ENCODE peak calls at places on chromosomes 6 and 20, in five cellular contexts. O is fibroblast of lung, P is IMR-90, W is neural progenitor cell, X is H9. E is an unnamed sample.

GRCh38 chr6:151452750-151453427 is 963 bp upstream of the RMND1 start:
- DNase-seq in P (no peak), X (no peak), O (peak), W (peak), E (peak)

GRCh38 chr6:24228681-24229255 is 102.8 kb downstream of the NRSN1 start:
- DNase-seq in P (peak), X (no peak), W (no peak), O (peak), E (peak)

GRCh38 chr6:152727507-152727906 is 23.1 kb upstream of the VIP start:
- DNase-seq in X (peak), O (no peak), P (no peak), W (peak), E (no peak)

GRCh38 chr20:6269163-6269873 is 146.5 kb upstream of the FERMT1 start:
- DNase-seq in W (no peak), O (no peak), X (peak), P (no peak), E (no peak)

GRCh38 chr20:63477061-63477616 is 4.7 kb upstream of the KCNQ2 start:
- DNase-seq in W (no peak), X (no peak), O (no peak), P (no peak), E (no peak)

GRCh38 chr20:57330998-57331397 is 1.4 kb downstream of the SPO11 start:
- DNase-seq in P (no peak), W (no peak), X (no peak), O (peak), E (no peak)

GRCh38 chr6:89302936-89303335 is 12.2 kb downstream of the GABRR2 start:
- DNase-seq in P (no peak), X (no peak), W (no peak), O (no peak), E (no peak)

GRCh38 chr20:63753381-63753780 is 13.8 kb downstream of the SLC2A4RG start:
- DNase-seq in O (no peak), P (no peak), W (no peak), X (peak), E (no peak)

GRCh38 chr20:62354031-62354808 is 12.9 kb downstream of the LAMA5 start:
- DNase-seq in P (no peak), X (no peak), W (no peak), O (no peak), E (no peak)

GRCh38 chr20:25439328-25439727 is 31.9 kb downstream of the GINS1 start:
- DNase-seq in X (no peak), O (no peak), P (no peak), W (no peak), E (no peak)

GRCh38 chr20:45404438-45404837 is 3.7 kb upstream of the DBNDD2 start:
- DNase-seq in X (no peak), P (no peak), O (no peak), W (no peak), E (no peak)

GRCh38 chr6:107629545-107630147 is 139.7 kb downstream of the SOBP start:
- DNase-seq in O (no peak), P (peak), W (no peak), X (no peak), E (no peak)

GRCh38 chr6:20377623-20378265 is 23.9 kb upstream of the E2F3 start:
- DNase-seq in P (peak), X (no peak), W (no peak), O (peak), E (no peak)

GRCh38 chr20:60512436-60512835 is 554.2 kb downstream of the CDH26 start:
- DNase-seq in W (no peak), P (peak), X (peak), O (peak), E (peak)

GRCh38 chr6:1865585-1865984 is 255.9 kb downstream of the FOXC1 start:
- DNase-seq in W (no peak), O (no peak), X (no peak), P (no peak), E (no peak)

GRCh38 chr6:102571236-102571908 is 1177.9 kb downstream of the GRIK2 start:
- DNase-seq in X (no peak), O (no peak), W (no peak), P (no peak), E (no peak)

GRCh38 chr6:148316308-148316707 is 26.3 kb upstream of the SASH1 start:
- DNase-seq in W (no peak), X (no peak), P (no peak), O (no peak), E (no peak)

GRCh38 chr20:54345301-54345724 is 130.1 kb upstream of the DOK5 start:
- DNase-seq in P (peak), W (no peak), O (peak), X (no peak), E (peak)
- H2AFZ ChIP-seq in P (no peak), W (no peak), O (no peak), X (no peak), E (no peak)

GRCh38 chr6:167308207-167308606 is 16.7 kb upstream of the TTLL2 start:
- DNase-seq in O (no peak), P (no peak), X (no peak), W (no peak), E (no peak)
- H3K27ac ChIP-seq in O (no peak), P (no peak), X (no peak), W (no peak), E (no peak)

DNA sequence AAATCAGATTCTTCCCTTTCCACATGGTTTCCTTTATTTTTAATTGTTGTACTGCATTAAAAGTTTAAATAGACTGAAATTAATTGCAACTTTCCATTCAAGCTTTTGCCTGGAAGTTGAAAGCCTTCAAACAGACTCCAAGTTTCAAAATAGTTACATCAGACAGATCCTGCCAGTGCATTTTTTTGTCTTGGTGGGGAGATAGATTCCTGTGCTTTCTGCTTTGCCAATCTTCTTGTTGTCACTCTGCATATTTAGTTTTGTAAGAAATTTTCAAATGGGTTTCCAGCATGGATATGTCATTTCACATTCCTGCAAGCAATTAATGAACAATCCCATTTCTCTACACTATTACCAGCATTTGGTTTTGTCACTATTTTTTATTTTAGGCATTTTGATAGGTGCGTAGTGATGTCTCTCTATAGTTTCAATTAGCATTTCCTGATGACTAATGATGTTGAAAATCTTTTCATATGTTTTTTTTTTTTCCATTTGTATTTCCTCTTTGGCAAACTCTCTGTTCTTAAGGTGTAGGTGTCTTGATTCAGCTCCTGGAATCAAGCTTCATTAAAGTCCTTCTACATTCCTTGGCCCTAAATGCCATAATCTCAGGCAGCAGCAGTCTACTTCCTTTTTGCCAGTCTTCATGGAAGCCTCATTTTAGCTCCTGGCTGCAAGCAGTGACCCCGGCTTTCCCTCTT is 40.5 kb downstream of the SCP2D1 start:
- DNase-seq in W (no peak), X (no peak), O (no peak), P (no peak), E (no peak)
- H2AFZ ChIP-seq in W (no peak), X (no peak), O (no peak), P (no peak), E (peak)

GRCh38 chr6:170142559-170142958 is 148.3 kb downstream of the DLL1 start:
- DNase-seq in O (no peak), X (no peak), P (no peak), W (no peak), E (no peak)
- H3K27ac ChIP-seq in O (no peak), X (no peak), P (no peak), W (no peak), E (no peak)

GRCh38 chr6:32430179-32430578 is 9.5 kb upstream of the HLA-DRA start:
- DNase-seq in X (no peak), O (no peak), P (no peak), W (no peak), E (no peak)

GRCh38 chr6:32431142-32431541 is 8.5 kb upstream of the HLA-DRA start:
- DNase-seq in X (no peak), P (no peak), O (no peak), W (no peak), E (no peak)

GRCh38 chr6:32427934-32428474 is 11.7 kb upstream of the HLA-DRA start:
- DNase-seq in W (no peak), X (no peak), O (no peak), P (no peak), E (no peak)

GRCh38 chr6:32427218-32427617 is 12.5 kb upstream of the HLA-DRA start:
- DNase-seq in O (no peak), P (no peak), W (no peak), X (no peak), E (no peak)

GRCh38 chr6:32432050-32432450 is 7.6 kb upstream of the HLA-DRA start:
- DNase-seq in O (peak), X (no peak), P (peak), W (peak), E (no peak)
- H2AFZ ChIP-seq in O (no peak), X (no peak), P (no peak), W (no peak), E (no peak)